ENCODE peak calls at places on chromosome 4, in four cellular contexts. One of them, this sample, is unnamed. For H3K4me1, the result is how much of the 10 kb centered on the place peaks cover.

GRCh38 chr4:6402566-6403399 is 69.6 kb downstream of the PPP2R2C start:
- DNase-seq in DND-41: no peak
- DNase-seq in A549: no peak
- DNase-seq in effector memory CD4-positive, alpha-beta T cell: no peak
- DNase-seq in this sample: no peak

GRCh38 chr4:105472871-105473339 is 957 bp downstream of the PPA2 start:
- DNase-seq in DND-41: no peak
- DNase-seq in A549: no peak
- DNase-seq in effector memory CD4-positive, alpha-beta T cell: no peak
- DNase-seq in this sample: no peak

GRCh38 chr4:6416518-6417286 is 55.7 kb downstream of the PPP2R2C start:
- DNase-seq in DND-41: no peak
- DNase-seq in A549: no peak
- DNase-seq in effector memory CD4-positive, alpha-beta T cell: no peak
- DNase-seq in this sample: no peak

GRCh38 chr4:19729873-19730735 is 521.6 kb upstream of the SLIT2 start:
- DNase-seq in DND-41: peak
- DNase-seq in A549: no peak
- DNase-seq in effector memory CD4-positive, alpha-beta T cell: no peak
- DNase-seq in this sample: no peak

GRCh38 chr4:137819964-137820383 is 287.7 kb upstream of the PCDH18 start:
- DNase-seq in DND-41: peak
- DNase-seq in A549: peak
- DNase-seq in effector memory CD4-positive, alpha-beta T cell: no peak
- DNase-seq in this sample: no peak

GRCh38 chr4:3220586-3221494 is 28.1 kb upstream of the MSANTD1 start:
- DNase-seq in DND-41: no peak
- DNase-seq in A549: no peak
- DNase-seq in effector memory CD4-positive, alpha-beta T cell: no peak
- DNase-seq in this sample: no peak

GRCh38 chr4:7759221-7759620 is 180.4 kb downstream of the AFAP1 start:
- DNase-seq in DND-41: peak
- DNase-seq in A549: no peak
- DNase-seq in effector memory CD4-positive, alpha-beta T cell: peak
- DNase-seq in this sample: no peak

GRCh38 chr4:105520819-105521790 is 31.3 kb upstream of the ARHGEF38 start:
- DNase-seq in DND-41: peak
- DNase-seq in A549: peak
- DNase-seq in effector memory CD4-positive, alpha-beta T cell: no peak
- DNase-seq in this sample: no peak

GRCh38 chr4:39044364-39044946 is 12.2 kb upstream of the TMEM156 start:
- DNase-seq in DND-41: peak
- DNase-seq in A549: peak
- DNase-seq in effector memory CD4-positive, alpha-beta T cell: peak
- DNase-seq in this sample: peak

GRCh38 chr4:165548702-165549101 is 169.9 kb downstream of the CPE start:
- DNase-seq in DND-41: no peak
- DNase-seq in A549: no peak
- DNase-seq in effector memory CD4-positive, alpha-beta T cell: no peak
- DNase-seq in this sample: no peak

GRCh38 chr4:88908003-88908402 is 149.0 kb downstream of the FAM13A start:
- DNase-seq in DND-41: no peak
- DNase-seq in A549: no peak
- DNase-seq in effector memory CD4-positive, alpha-beta T cell: no peak
- DNase-seq in this sample: no peak

GRCh38 chr4:169649545-169650226 is 29.3 kb downstream of the CLCN3 start:
- DNase-seq in DND-41: no peak
- DNase-seq in A549: no peak
- DNase-seq in effector memory CD4-positive, alpha-beta T cell: no peak
- DNase-seq in this sample: no peak

GRCh38 chr4:186192068-186192751 is 843 bp downstream of the CYP4V2 start:
- DNase-seq in DND-41: peak
- DNase-seq in A549: peak
- DNase-seq in effector memory CD4-positive, alpha-beta T cell: no peak
- DNase-seq in this sample: no peak

GRCh38 chr4:17619416-17620105 is 5.1 kb downstream of the MED28 start:
- DNase-seq in DND-41: no peak
- DNase-seq in A549: no peak
- DNase-seq in effector memory CD4-positive, alpha-beta T cell: no peak
- DNase-seq in this sample: no peak

GRCh38 chr4:106628616-106629606 is 260.3 kb upstream of the GIMD1 start:
- DNase-seq in DND-41: no peak
- DNase-seq in A549: no peak
- DNase-seq in effector memory CD4-positive, alpha-beta T cell: no peak
- DNase-seq in this sample: no peak

GRCh38 chr4:38967260-38968095 is 64.7 kb downstream of the TMEM156 start:
- DNase-seq in DND-41: no peak
- DNase-seq in A549: no peak
- DNase-seq in effector memory CD4-positive, alpha-beta T cell: no peak
- DNase-seq in this sample: no peak

GRCh38 chr4:182193261-182193660 is 49.9 kb upstream of the TENM3 start:
- DNase-seq in DND-41: no peak
- DNase-seq in A549: no peak
- DNase-seq in effector memory CD4-positive, alpha-beta T cell: no peak
- DNase-seq in this sample: no peak

GRCh38 chr4:52106142-52106541 is 55.0 kb downstream of the SPATA18 start:
- DNase-seq in DND-41: no peak
- DNase-seq in A549: no peak
- DNase-seq in effector memory CD4-positive, alpha-beta T cell: no peak
- DNase-seq in this sample: no peak

GRCh38 chr4:128519163-128519810 is 231.7 kb upstream of the PGRMC2 start:
- DNase-seq in DND-41: no peak
- DNase-seq in A549: no peak
- DNase-seq in effector memory CD4-positive, alpha-beta T cell: no peak
- DNase-seq in this sample: no peak

GRCh38 chr4:20428410-20429160 is 176.9 kb downstream of the SLIT2 start:
- DNase-seq in DND-41: no peak
- DNase-seq in A549: no peak
- DNase-seq in effector memory CD4-positive, alpha-beta T cell: no peak
- DNase-seq in this sample: no peak

GRCh38 chr4:85491527-85491926 is 16.6 kb downstream of the ARHGAP24 start:
- DNase-seq in DND-41: no peak
- DNase-seq in A549: no peak
- DNase-seq in effector memory CD4-positive, alpha-beta T cell: no peak
- DNase-seq in this sample: no peak

GRCh38 chr4:17055788-17056187 is 157.3 kb upstream of the LDB2 start:
- DNase-seq in DND-41: no peak
- DNase-seq in A549: no peak
- DNase-seq in effector memory CD4-positive, alpha-beta T cell: no peak
- DNase-seq in this sample: no peak

GRCh38 chr4:6916587-6917444 is 7.2 kb downstream of the TBC1D14 start:
- DNase-seq in DND-41: no peak
- DNase-seq in A549: no peak
- DNase-seq in effector memory CD4-positive, alpha-beta T cell: peak
- DNase-seq in this sample: peak

GRCh38 chr4:70713453-70714026 is 8.2 kb upstream of the RUFY3 start:
- DNase-seq in DND-41: no peak
- DNase-seq in A549: no peak
- DNase-seq in effector memory CD4-positive, alpha-beta T cell: no peak
- DNase-seq in this sample: no peak

GRCh38 chr4:2630556-2631273 is 94.3 kb downstream of the FAM193A start:
- DNase-seq in DND-41: no peak
- DNase-seq in A549: no peak
- DNase-seq in effector memory CD4-positive, alpha-beta T cell: no peak
- DNase-seq in this sample: no peak

GRCh38 chr4:108168672-108169562 is at the start of gene LEF1:
- DNase-seq in DND-41: peak
- DNase-seq in A549: no peak
- DNase-seq in effector memory CD4-positive, alpha-beta T cell: peak
- DNase-seq in this sample: no peak

GRCh38 chr4:159229164-159229563 is 126.3 kb downstream of the RAPGEF2 start:
- DNase-seq in DND-41: no peak
- DNase-seq in A549: no peak
- DNase-seq in effector memory CD4-positive, alpha-beta T cell: no peak
- DNase-seq in this sample: no peak

GRCh38 chr4:144564358-144564757 is 81.6 kb upstream of the HHIP start:
- DNase-seq in DND-41: no peak
- DNase-seq in A549: no peak
- DNase-seq in effector memory CD4-positive, alpha-beta T cell: no peak
- DNase-seq in this sample: no peak

GRCh38 chr4:73075832-73076231 is 6.3 kb upstream of the COX18 start:
- DNase-seq in DND-41: no peak
- DNase-seq in A549: no peak
- DNase-seq in effector memory CD4-positive, alpha-beta T cell: no peak
- DNase-seq in this sample: no peak

GRCh38 chr4:76803522-76803921 is 94.4 kb downstream of the SOWAHB start:
- DNase-seq in DND-41: no peak
- DNase-seq in A549: no peak
- DNase-seq in effector memory CD4-positive, alpha-beta T cell: no peak
- DNase-seq in this sample: no peak

GRCh38 chr4:15882675-15883086 is 55.9 kb downstream of the FGFBP1 start:
- DNase-seq in DND-41: peak
- DNase-seq in A549: peak
- DNase-seq in effector memory CD4-positive, alpha-beta T cell: no peak
- DNase-seq in this sample: peak

GRCh38 chr4:168496834-168497233 is at the start of gene PALLD:
- DNase-seq in DND-41: no peak
- DNase-seq in A549: no peak
- DNase-seq in effector memory CD4-positive, alpha-beta T cell: no peak
- DNase-seq in this sample: no peak

GRCh38 chr4:145484240-145484846 is 2.7 kb downstream of the SMAD1 start:
- DNase-seq in DND-41: no peak
- DNase-seq in A549: no peak
- DNase-seq in effector memory CD4-positive, alpha-beta T cell: no peak
- DNase-seq in this sample: no peak

GRCh38 chr4:113646456-113646809 is 115.1 kb downstream of the CAMK2D start:
- DNase-seq in DND-41: no peak
- DNase-seq in A549: peak
- DNase-seq in effector memory CD4-positive, alpha-beta T cell: no peak
- DNase-seq in this sample: no peak

GRCh38 chr4:98919996-98920395 is 8.9 kb downstream of the EIF4E start:
- DNase-seq in DND-41: no peak
- DNase-seq in A549: no peak
- DNase-seq in effector memory CD4-positive, alpha-beta T cell: no peak
- DNase-seq in this sample: no peak

GRCh38 chr4:185624248-185624568 is 88.9 kb upstream of the PDLIM3 start:
- DNase-seq in DND-41: no peak
- DNase-seq in A549: no peak
- DNase-seq in effector memory CD4-positive, alpha-beta T cell: no peak
- DNase-seq in this sample: no peak

GRCh38 chr4:59936566-59936965 is 1263.6 kb upstream of the ADGRL3 start:
- DNase-seq in DND-41: no peak
- DNase-seq in A549: no peak
- DNase-seq in effector memory CD4-positive, alpha-beta T cell: no peak
- DNase-seq in this sample: no peak

GRCh38 chr4:1233641-1234277 is 15.2 kb downstream of the CTBP1 start:
- DNase-seq in DND-41: no peak
- DNase-seq in A549: no peak
- DNase-seq in effector memory CD4-positive, alpha-beta T cell: no peak
- DNase-seq in this sample: no peak

GRCh38 chr4:61182915-61183314 is 17.2 kb upstream of the ADGRL3 start:
- DNase-seq in DND-41: no peak
- DNase-seq in A549: no peak
- DNase-seq in effector memory CD4-positive, alpha-beta T cell: no peak
- DNase-seq in this sample: no peak
- H3K27ac ChIP-seq in DND-41: no peak
- H3K27ac ChIP-seq in A549: no peak
- H3K27ac ChIP-seq in effector memory CD4-positive, alpha-beta T cell: no peak
- H3K27ac ChIP-seq in this sample: no peak

GRCh38 chr4:87112063-87112462 is 108.4 kb downstream of the KLHL8 start:
- DNase-seq in DND-41: no peak
- DNase-seq in A549: no peak
- DNase-seq in effector memory CD4-positive, alpha-beta T cell: no peak
- DNase-seq in this sample: no peak
- H3K4me1 ChIP-seq in DND-41: under half
- H3K4me1 ChIP-seq in A549: under half
- H3K4me1 ChIP-seq in effector memory CD4-positive, alpha-beta T cell: under half
- H3K4me1 ChIP-seq in this sample: under half

GRCh38 chr4:37645736-37646135 is 40.4 kb downstream of the RELL1 start:
- DNase-seq in DND-41: no peak
- DNase-seq in A549: no peak
- DNase-seq in effector memory CD4-positive, alpha-beta T cell: no peak
- DNase-seq in this sample: no peak

GRCh38 chr4:37641886-37642849 is 44.0 kb downstream of the RELL1 start:
- DNase-seq in DND-41: no peak
- DNase-seq in A549: no peak
- DNase-seq in effector memory CD4-positive, alpha-beta T cell: no peak
- DNase-seq in this sample: no peak

GRCh38 chr4:37648084-37648817 is 37.9 kb downstream of the RELL1 start:
- DNase-seq in DND-41: no peak
- DNase-seq in A549: peak
- DNase-seq in effector memory CD4-positive, alpha-beta T cell: no peak
- DNase-seq in this sample: peak

GRCh38 chr4:37646237-37646636 is 39.9 kb downstream of the RELL1 start:
- DNase-seq in DND-41: no peak
- DNase-seq in A549: no peak
- DNase-seq in effector memory CD4-positive, alpha-beta T cell: no peak
- DNase-seq in this sample: no peak

DNA sequence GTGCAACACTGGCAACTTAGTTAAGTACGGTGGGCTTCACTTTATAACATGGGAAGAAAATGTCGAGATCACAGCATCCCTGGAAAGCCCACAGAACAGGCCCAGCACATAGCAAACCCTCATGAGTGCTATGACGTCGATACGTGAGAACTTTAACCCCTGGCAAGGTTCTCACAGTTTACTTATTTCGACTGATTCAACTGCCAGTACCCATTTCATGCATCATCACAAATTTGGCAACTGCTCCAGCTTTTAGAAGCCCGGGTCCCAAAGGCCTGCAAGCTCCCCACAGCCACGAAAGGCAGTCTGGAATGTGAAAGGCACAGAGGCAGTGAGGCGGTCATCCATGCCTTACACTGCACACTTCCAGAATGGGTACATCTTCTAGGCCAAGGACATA is 41.2 kb downstream of the RELL1 start:
- DNase-seq in DND-41: no peak
- DNase-seq in A549: no peak
- DNase-seq in effector memory CD4-positive, alpha-beta T cell: no peak
- DNase-seq in this sample: no peak
- H3K27ac ChIP-seq in DND-41: no peak
- H3K27ac ChIP-seq in A549: peak
- H3K27ac ChIP-seq in effector memory CD4-positive, alpha-beta T cell: no peak
- H3K27ac ChIP-seq in this sample: no peak

DNA sequence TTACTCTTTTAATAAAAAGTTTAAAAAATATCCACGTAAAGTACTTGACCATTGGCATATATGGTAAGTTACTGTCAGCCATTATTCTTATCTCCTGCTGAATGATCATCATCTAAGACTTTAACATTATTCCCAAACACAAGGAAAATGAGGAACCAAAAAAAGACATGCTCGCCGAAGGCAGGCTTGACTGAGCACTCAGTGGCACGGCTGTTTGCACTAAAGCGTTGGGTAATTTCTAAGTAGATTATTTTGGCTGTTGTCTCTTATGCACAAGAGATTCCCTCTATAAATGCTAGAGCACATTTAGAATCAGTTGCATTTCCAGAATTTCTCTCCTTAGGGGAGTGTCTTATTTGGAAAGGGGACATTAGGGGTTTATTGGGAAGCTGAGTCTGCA is 82.8 kb downstream of the CHRNA9 start:
- DNase-seq in DND-41: no peak
- DNase-seq in A549: no peak
- DNase-seq in effector memory CD4-positive, alpha-beta T cell: no peak
- DNase-seq in this sample: no peak
- H3K4me1 ChIP-seq in DND-41: under half
- H3K4me1 ChIP-seq in A549: under half
- H3K4me1 ChIP-seq in effector memory CD4-positive, alpha-beta T cell: under half
- H3K4me1 ChIP-seq in this sample: under half